ENCODE peak calls at places on chromosomes 6 and 20, in six cellular contexts. Q is NT2/D1, R is gastrocnemius medialis, H is adrenal gland, L is mammary epithelial cell, A is IMR-90. N is an unnamed sample.

GRCh38 chr20:53097371-53097770 is 125.2 kb downstream of the TSHZ2 start:
- DNase-seq in Q (no peak), R (no peak), H (no peak), L (no peak), A (no peak), N (no peak)

GRCh38 chr6:33692078-33692759 is 19.3 kb downstream of the UQCC2 start:
- DNase-seq in Q (no peak), R (no peak), H (peak; percentile 49), L (no peak), A (no peak), N (peak; percentile 27)

GRCh38 chr6:89145461-89145961 is 344 bp upstream of the PM20D2 start:
- DNase-seq in Q (no peak), R (no peak), H (no peak), L (peak; percentile 39), A (peak; percentile 15), N (no peak)

GRCh38 chr20:24027229-24027628 is 38.6 kb upstream of the GGTLC1 start:
- DNase-seq in Q (no peak), R (peak; percentile 22), H (peak; percentile 43), L (no peak), A (no peak), N (peak; percentile 54)

GRCh38 chr6:135358907-135359459 is 138.6 kb downstream of the AHI1 start:
- DNase-seq in Q (no peak), R (no peak), H (no peak), L (no peak), A (peak; percentile 67), N (no peak)

GRCh38 chr20:43721429-43722152 is 5.2 kb downstream of the GTSF1L start:
- DNase-seq in Q (no peak), R (no peak), H (no peak), L (no peak), A (no peak), N (no peak)

GRCh38 chr20:59124326-59125029 is 39.1 kb upstream of the ZNF831 start:
- DNase-seq in Q (no peak), R (no peak), H (no peak), L (no peak), A (no peak), N (no peak)

GRCh38 chr6:126600258-126600916 is 260.5 kb downstream of the CENPW start:
- DNase-seq in Q (no peak), R (no peak), H (no peak), L (no peak), A (peak; percentile 1), N (no peak)

GRCh38 chr6:9523462-9523861 is 891.4 kb downstream of the TFAP2A start:
- DNase-seq in Q (no peak), R (no peak), H (no peak), L (peak; percentile 81), A (peak; percentile 96), N (no peak)

GRCh38 chr6:106194949-106195919 is 109.1 kb downstream of the PRDM1 start:
- DNase-seq in Q (no peak), R (no peak), H (no peak), L (peak; percentile 99), A (peak; percentile 68), N (no peak)

GRCh38 chr6:152828431-152828830 is 77.8 kb downstream of the VIP start:
- DNase-seq in Q (no peak), R (no peak), H (no peak), L (no peak), A (no peak), N (no peak)

GRCh38 chr20:38134427-38135281 is 30.4 kb downstream of the TGM2 start:
- DNase-seq in Q (no peak), R (no peak), H (no peak), L (peak; percentile 60), A (peak; percentile 64), N (no peak)

DNA sequence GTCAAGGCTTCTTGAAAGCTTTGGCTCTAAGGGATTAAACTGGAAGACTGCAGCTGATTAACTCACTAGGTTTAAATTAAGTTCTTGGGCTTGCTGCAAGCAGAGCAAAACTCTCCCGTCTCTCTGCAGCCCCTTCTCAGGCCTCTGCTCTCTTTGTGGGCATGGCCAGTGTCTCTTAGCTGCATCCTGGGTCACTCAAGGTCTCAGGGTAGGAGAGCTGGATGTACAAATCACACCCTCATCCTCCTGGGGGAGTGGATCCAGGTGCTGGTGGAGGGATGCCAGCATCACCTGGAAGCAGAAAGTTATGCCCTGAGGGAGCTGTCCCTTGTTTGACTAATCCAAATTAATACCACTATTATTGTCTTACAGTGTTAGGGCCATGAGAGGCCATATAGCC is 35.8 kb downstream of the GCM1 start:
- DNase-seq in Q (no peak), R (no peak), H (no peak), L (peak; percentile 77), A (no peak), N (no peak)
- H3K4me1 ChIP-seq in Q (no peaks in the 10 kb centered on the region), R (no peaks in the 10 kb centered on the region), H (no peaks in the 10 kb centered on the region), L (peaks cover 30% of the 10 kb centered on the region), A (no peaks in the 10 kb centered on the region), N (no peaks in the 10 kb centered on the region)

GRCh38 chr6:19734519-19734918 is 102.7 kb upstream of the ID4 start:
- DNase-seq in Q (no peak), R (no peak), H (no peak), L (no peak), A (no peak), N (no peak)
- H3K4me3 ChIP-seq in Q (no peak overlapping the region), R (no peak overlapping the region), H (no peak overlapping the region), L (no peak overlapping the region), A (no peak overlapping the region), N (no peak overlapping the region)

GRCh38 chr6:164109770-164110140 is 695.2 kb downstream of the QKI start:
- DNase-seq in Q (no peak), R (peak; percentile 74), H (peak; percentile 49), L (no peak), A (no peak), N (peak; percentile 52)

GRCh38 chr6:164106345-164106769 is 691.8 kb downstream of the QKI start:
- DNase-seq in Q (no peak), R (no peak), H (no peak), L (no peak), A (no peak), N (peak; percentile 70)

GRCh38 chr6:164108092-164108491 is 693.6 kb downstream of the QKI start:
- DNase-seq in Q (no peak), R (peak; percentile 55), H (no peak), L (no peak), A (no peak), N (peak; percentile 38)

GRCh38 chr6:164107297-164107995 is 692.9 kb downstream of the QKI start:
- DNase-seq in Q (no peak), R (peak; percentile 67), H (no peak), L (no peak), A (no peak), N (peak; percentile 71)

GRCh38 chr6:164108869-164109769 is 694.6 kb downstream of the QKI start:
- DNase-seq in Q (no peak), R (peak; percentile 97), H (peak; percentile 84), L (no peak), A (no peak), N (peak; percentile 87)
- H3K9me3 ChIP-seq in Q (no peaks in the 10 kb centered on the region), R (no peaks in the 10 kb centered on the region), H (no peaks in the 10 kb centered on the region), L (peaks cover 43% of the 10 kb centered on the region), A (peaks cover 32% of the 10 kb centered on the region), N (no peaks in the 10 kb centered on the region)

GRCh38 chr6:138155443-138155842 is 6.3 kb upstream of the ARFGEF3 start:
- DNase-seq in Q (no peak), R (no peak), H (no peak), L (no peak), A (no peak), N (no peak)
- H3K4me1 ChIP-seq in Q (no peaks in the 10 kb centered on the region), R (no peaks in the 10 kb centered on the region), H (no peaks in the 10 kb centered on the region), L (no peaks in the 10 kb centered on the region), A (no peaks in the 10 kb centered on the region), N (peaks cover 7% of the 10 kb centered on the region)

GRCh38 chr20:13819885-13820645 is 35.2 kb downstream of the NDUFAF5 start:
- DNase-seq in Q (peak; percentile 9), R (peak; percentile 48), H (peak; percentile 30), L (peak; percentile 74), A (peak; percentile 49), N (no peak)
- H3K4me3 ChIP-seq in Q (no peak overlapping the region), R (no peak overlapping the region), H (no peak overlapping the region), L (no peak overlapping the region), A (no peak overlapping the region), N (no peak overlapping the region)

DNA sequence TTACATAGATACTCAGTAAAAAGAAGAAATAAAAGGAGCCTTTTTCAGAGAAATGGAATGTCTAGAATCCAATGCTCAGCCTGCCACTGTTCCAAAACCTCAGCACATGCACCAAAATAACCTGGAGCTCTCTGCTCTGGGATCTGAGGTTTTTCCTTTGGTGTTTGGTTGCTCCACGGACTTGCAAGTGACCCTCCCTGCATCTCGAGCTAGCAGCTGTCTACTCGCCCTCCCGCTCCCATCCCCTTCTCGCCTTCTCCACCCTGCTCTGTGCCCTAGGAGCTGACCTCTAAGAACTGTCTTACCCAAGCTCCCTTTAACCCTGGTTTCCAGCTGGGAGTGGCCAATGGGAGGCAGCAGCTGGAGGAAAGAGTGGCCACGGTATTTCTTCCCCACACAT is 35.1 kb upstream of the FAM210B start:
- DNase-seq in Q (no peak), R (no peak), H (no peak), L (no peak), A (no peak), N (no peak)
- H3K9me3 ChIP-seq in Q (no peaks in the 10 kb centered on the region), R (no peaks in the 10 kb centered on the region), H (no peaks in the 10 kb centered on the region), L (no peaks in the 10 kb centered on the region), A (no peaks in the 10 kb centered on the region), N (no peaks in the 10 kb centered on the region)

GRCh38 chr6:36698196-36698595 is 570 bp downstream of the RAB44 start:
- DNase-seq in Q (no peak), R (no peak), H (no peak), L (no peak), A (no peak), N (no peak)

GRCh38 chr6:36697481-36697903 is at the start of gene RAB44:
- DNase-seq in Q (no peak), R (no peak), H (peak; percentile 6), L (no peak), A (no peak), N (no peak)

GRCh38 chr6:36699290-36699689 is 1.7 kb downstream of the RAB44 start:
- DNase-seq in Q (no peak), R (no peak), H (no peak), L (no peak), A (no peak), N (no peak)

GRCh38 chr6:36700071-36700811 is 2.6 kb downstream of the RAB44 start:
- DNase-seq in Q (no peak), R (no peak), H (no peak), L (no peak), A (no peak), N (no peak)

DNA sequence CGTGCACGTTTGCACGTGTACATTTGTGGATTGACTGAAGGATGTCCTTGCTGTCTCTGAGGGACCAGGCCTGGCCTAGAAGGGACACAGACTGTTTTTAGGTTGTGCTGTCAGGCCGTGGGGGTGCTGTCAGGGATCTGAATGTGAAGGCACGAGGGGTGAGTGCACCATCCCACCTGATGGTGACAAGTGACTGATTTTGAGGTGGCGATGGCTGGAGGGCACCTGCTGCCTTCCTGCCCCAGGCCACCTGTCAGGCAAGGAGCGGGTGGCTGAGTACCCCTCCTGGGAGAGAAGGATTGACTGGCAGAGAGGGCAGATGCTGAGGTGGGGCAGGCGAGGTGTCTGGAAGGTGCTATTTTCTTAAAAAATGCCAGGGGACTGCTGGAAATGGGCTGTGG is 1.2 kb downstream of the RAB44 start:
- DNase-seq in Q (no peak), R (no peak), H (no peak), L (no peak), A (no peak), N (no peak)
- H3K4me1 ChIP-seq in Q (no peaks in the 10 kb centered on the region), R (no peaks in the 10 kb centered on the region), H (no peaks in the 10 kb centered on the region), L (peaks cover 15% of the 10 kb centered on the region), A (no peaks in the 10 kb centered on the region), N (no peaks in the 10 kb centered on the region)